ENCODE peak calls at places on chromosomes 3 and 15, in six cellular contexts. M, Q, L, W, N and C are unnamed samples.

GRCh38 chr15:59327942-59328341 is 44.7 kb downstream of the MYO1E start:
- DNase-seq in M (no peak), Q (no peak), L (no peak), W (no peak), N (no peak), C (no peak)

GRCh38 chr15:99620178-99620577 is 54.4 kb downstream of the MEF2A start:
- DNase-seq in M (no peak), Q (no peak), L (no peak), W (no peak), N (no peak), C (no peak)

GRCh38 chr3:47794585-47794984 is 8.4 kb upstream of the DHX30 start:
- DNase-seq in M (no peak), Q (no peak), L (no peak), W (no peak), N (no peak), C (no peak)

GRCh38 chr3:125498630-125499029 is 21.4 kb downstream of the SNX4 start:
- DNase-seq in M (no peak), Q (no peak), L (no peak), W (no peak), N (no peak), C (no peak)

GRCh38 chr3:108153451-108153981 is 62.7 kb upstream of the CD47 start:
- DNase-seq in M (no peak), Q (peak), L (peak), W (peak), N (peak), C (peak)

GRCh38 chr3:136659253-136659652 is 92.9 kb downstream of the STAG1 start:
- DNase-seq in M (peak), Q (no peak), L (no peak), W (no peak), N (peak), C (no peak)

GRCh38 chr15:99731336-99732267 is 1.6 kb downstream of the LYSMD4 start:
- DNase-seq in M (no peak), Q (no peak), L (no peak), W (no peak), N (no peak), C (no peak)

GRCh38 chr15:77781131-77782051 is 148.7 kb upstream of the LINGO1 start:
- DNase-seq in M (peak), Q (no peak), L (no peak), W (no peak), N (no peak), C (no peak)

GRCh38 chr3:116981088-116981487 is 271.5 kb downstream of the TUSC7 start:
- DNase-seq in M (no peak), Q (no peak), L (no peak), W (no peak), N (no peak), C (no peak)